ENCODE peak calls at places on chromosomes 4 and X, in six cellular contexts. F is activated naive CD8-positive, alpha-beta T cell treated with anti-CD3 and anti-CD28 coated beads, Interleukin-2, amount 50 U/mL, for 16 hours; N is endodermal cell; I is activated gamma-delta T cell treated with Interleukin-2 at 50 U/mL for 16 hours; O is DMS53; Q is C1 segment of cervical spinal cord. Z is an unnamed sample.

GRCh38 chr4:159281781-159282180 is 178.9 kb downstream of the RAPGEF2 start:
- DNase-seq in F (no peak), N (no peak), I (no peak), O (peak; percentile 43), Q (no peak), Z (no peak)

GRCh38 chr4:55396305-55397023 is 707 bp downstream of the TMEM165 start:
- DNase-seq in F (no peak), N (peak; percentile 79), I (no peak), O (peak; percentile 59), Q (peak; percentile 47), Z (no peak)

GRCh38 chr4:31461425-31461824 is 741.3 kb downstream of the PCDH7 start:
- DNase-seq in F (no peak), N (no peak), I (no peak), O (no peak), Q (no peak), Z (no peak)

GRCh38 chr4:147674073-147674472 is 9.9 kb downstream of the PRMT9 start:
- DNase-seq in F (no peak), N (no peak), I (no peak), O (no peak), Q (no peak), Z (no peak)

GRCh38 chr4:178894126-178894525 is 1451.9 kb upstream of the AGA start:
- DNase-seq in F (no peak), N (no peak), I (no peak), O (no peak), Q (peak; percentile 41), Z (no peak)

GRCh38 chrX:24703185-24703494 is 9.4 kb downstream of the POLA1 start:
- DNase-seq in F (no peak), N (no peak), I (no peak), O (no peak), Q (no peak), Z (no peak)

GRCh38 chr4:81058621-81059020 is 28.1 kb downstream of the BMP3 start:
- DNase-seq in F (no peak), N (no peak), I (no peak), O (no peak), Q (no peak), Z (no peak)

GRCh38 chr4:38166082-38166481 is 205.9 kb downstream of the PTTG2 start:
- DNase-seq in F (no peak), N (peak; percentile 61), I (no peak), O (peak; percentile 36), Q (no peak), Z (no peak)

GRCh38 chr4:165763640-165764039 is 109.4 kb upstream of the TLL1 start:
- DNase-seq in F (no peak), N (no peak), I (no peak), O (no peak), Q (no peak), Z (no peak)